ENCODE peak calls at places on chromosomes 16 and 17, in four cellular contexts. One of them, this sample, is unnamed. For H3K4me1, the result is how much of the 10 kb centered on the place peaks cover.

GRCh38 chr16:66569131-66569530 is 2.9 kb downstream of the CMTM1 start:
- DNase-seq in hepatocyte: no peak
- DNase-seq in tibial artery: no peak
- DNase-seq in left lung: no peak
- DNase-seq in this sample: no peak

GRCh38 chr17:30590086-30590485 is 112.9 kb downstream of the GOSR1 start:
- DNase-seq in hepatocyte: no peak
- DNase-seq in tibial artery: no peak
- DNase-seq in left lung: no peak
- DNase-seq in this sample: no peak

GRCh38 chr17:49439673-49440571 is 25.2 kb upstream of the PHB1 start:
- DNase-seq in hepatocyte: no peak
- DNase-seq in tibial artery: no peak
- DNase-seq in left lung: no peak
- DNase-seq in this sample: no peak

GRCh38 chr17:8753976-8754440 is 4.3 kb downstream of the SPDYE4 start:
- DNase-seq in hepatocyte: peak
- DNase-seq in tibial artery: no peak
- DNase-seq in left lung: no peak
- DNase-seq in this sample: peak

GRCh38 chr17:32516450-32516849 is 29.7 kb downstream of the CDK5R1 start:
- DNase-seq in hepatocyte: no peak
- DNase-seq in tibial artery: no peak
- DNase-seq in left lung: no peak
- DNase-seq in this sample: no peak

GRCh38 chr16:67017451-67017750 is 11.5 kb upstream of the CBFB start:
- DNase-seq in hepatocyte: no peak
- DNase-seq in tibial artery: no peak
- DNase-seq in left lung: no peak
- DNase-seq in this sample: no peak

GRCh38 chr17:45224671-45225050 is 3.0 kb downstream of the FMNL1 start:
- DNase-seq in hepatocyte: no peak
- DNase-seq in tibial artery: no peak
- DNase-seq in left lung: peak
- DNase-seq in this sample: no peak

GRCh38 chr16:81429045-81429521 is 15.5 kb upstream of the CMIP start:
- DNase-seq in hepatocyte: no peak
- DNase-seq in tibial artery: no peak
- DNase-seq in left lung: no peak
- DNase-seq in this sample: peak

GRCh38 chr17:183021-183420 is 1.6 kb upstream of the DOC2B start:
- DNase-seq in hepatocyte: no peak
- DNase-seq in tibial artery: no peak
- DNase-seq in left lung: no peak
- DNase-seq in this sample: no peak

GRCh38 chr17:57463103-57463885 is 207.0 kb downstream of the MSI2 start:
- DNase-seq in hepatocyte: no peak
- DNase-seq in tibial artery: no peak
- DNase-seq in left lung: no peak
- DNase-seq in this sample: no peak

GRCh38 chr17:70871180-70871818 is 702.0 kb downstream of the KCNJ2 start:
- DNase-seq in hepatocyte: no peak
- DNase-seq in tibial artery: no peak
- DNase-seq in left lung: no peak
- DNase-seq in this sample: no peak

GRCh38 chr17:72978593-72979218 is 113.8 kb downstream of the SLC39A11 start:
- DNase-seq in hepatocyte: no peak
- DNase-seq in tibial artery: no peak
- DNase-seq in left lung: no peak
- DNase-seq in this sample: no peak

GRCh38 chr16:11430601-11431317 is 85.5 kb downstream of the RMI2 start:
- DNase-seq in hepatocyte: no peak
- DNase-seq in tibial artery: no peak
- DNase-seq in left lung: peak
- DNase-seq in this sample: no peak

GRCh38 chr16:20971420-20971819 is 70.8 kb downstream of the LYRM1 start:
- DNase-seq in hepatocyte: no peak
- DNase-seq in tibial artery: no peak
- DNase-seq in left lung: no peak
- DNase-seq in this sample: no peak

GRCh38 chr17:44077595-44077909 is 7.0 kb downstream of the G6PC3 start:
- DNase-seq in hepatocyte: no peak
- DNase-seq in tibial artery: no peak
- DNase-seq in left lung: no peak
- DNase-seq in this sample: no peak

GRCh38 chr17:39927928-39928867 is 666 bp downstream of the LRRC3C start:
- DNase-seq in hepatocyte: peak
- DNase-seq in tibial artery: peak
- DNase-seq in left lung: peak
- DNase-seq in this sample: peak

GRCh38 chr16:22314661-22315626 is 17.7 kb downstream of the POLR3E start:
- DNase-seq in hepatocyte: no peak
- DNase-seq in tibial artery: no peak
- DNase-seq in left lung: no peak
- DNase-seq in this sample: no peak

GRCh38 chr16:54353097-54353496 is 66.5 kb upstream of the IRX3 start:
- DNase-seq in hepatocyte: no peak
- DNase-seq in tibial artery: no peak
- DNase-seq in left lung: no peak
- DNase-seq in this sample: no peak

GRCh38 chr16:23683487-23683886 is 4.8 kb downstream of the PLK1 start:
- DNase-seq in hepatocyte: no peak
- DNase-seq in tibial artery: no peak
- DNase-seq in left lung: no peak
- DNase-seq in this sample: no peak

GRCh38 chr16:12773216-12773615 is 30.5 kb downstream of the CPPED1 start:
- DNase-seq in hepatocyte: no peak
- DNase-seq in tibial artery: no peak
- DNase-seq in left lung: no peak
- DNase-seq in this sample: no peak

GRCh38 chr16:83305092-83305491 is 502.7 kb upstream of the HSBP1 start:
- DNase-seq in hepatocyte: no peak
- DNase-seq in tibial artery: no peak
- DNase-seq in left lung: no peak
- DNase-seq in this sample: no peak

GRCh38 chr17:82978765-82979349 is 100.6 kb upstream of the METRNL start:
- DNase-seq in hepatocyte: no peak
- DNase-seq in tibial artery: no peak
- DNase-seq in left lung: no peak
- DNase-seq in this sample: no peak

GRCh38 chr16:17227278-17227677 is 243.5 kb downstream of the XYLT1 start:
- DNase-seq in hepatocyte: peak
- DNase-seq in tibial artery: no peak
- DNase-seq in left lung: no peak
- DNase-seq in this sample: peak

GRCh38 chr17:68383443-68384321 is 73.6 kb downstream of the WIPI1 start:
- DNase-seq in hepatocyte: peak
- DNase-seq in tibial artery: no peak
- DNase-seq in left lung: no peak
- DNase-seq in this sample: peak

GRCh38 chr16:19808061-19808621 is 76.5 kb downstream of the GPRC5B start:
- DNase-seq in hepatocyte: peak
- DNase-seq in tibial artery: no peak
- DNase-seq in left lung: no peak
- DNase-seq in this sample: no peak

GRCh38 chr16:49528035-49528434 is 154.4 kb downstream of the C16orf78 start:
- DNase-seq in hepatocyte: peak
- DNase-seq in tibial artery: no peak
- DNase-seq in left lung: no peak
- DNase-seq in this sample: no peak

GRCh38 chr17:28746611-28747045 is 2.8 kb downstream of the TRAF4 start:
- DNase-seq in hepatocyte: peak
- DNase-seq in tibial artery: no peak
- DNase-seq in left lung: peak
- DNase-seq in this sample: peak

GRCh38 chr17:28747046-28747691 is 3.4 kb downstream of the TRAF4 start:
- DNase-seq in hepatocyte: peak
- DNase-seq in tibial artery: peak
- DNase-seq in left lung: peak
- DNase-seq in this sample: peak

GRCh38 chr17:28744802-28745051 is 916 bp downstream of the TRAF4 start:
- DNase-seq in hepatocyte: no peak
- DNase-seq in tibial artery: no peak
- DNase-seq in left lung: no peak
- DNase-seq in this sample: no peak

GRCh38 chr17:28745052-28745776 is 1.4 kb downstream of the TRAF4 start:
- DNase-seq in hepatocyte: peak
- DNase-seq in tibial artery: peak
- DNase-seq in left lung: peak
- DNase-seq in this sample: peak

GRCh38 chr17:28745777-28746473 is 2.1 kb downstream of the TRAF4 start:
- DNase-seq in hepatocyte: no peak
- DNase-seq in tibial artery: no peak
- DNase-seq in left lung: peak
- DNase-seq in this sample: no peak
- H3K4me1 ChIP-seq in hepatocyte: under half
- H3K4me1 ChIP-seq in tibial artery: under half
- H3K4me1 ChIP-seq in left lung: half or more
- H3K4me1 ChIP-seq in this sample: under half

DNA sequence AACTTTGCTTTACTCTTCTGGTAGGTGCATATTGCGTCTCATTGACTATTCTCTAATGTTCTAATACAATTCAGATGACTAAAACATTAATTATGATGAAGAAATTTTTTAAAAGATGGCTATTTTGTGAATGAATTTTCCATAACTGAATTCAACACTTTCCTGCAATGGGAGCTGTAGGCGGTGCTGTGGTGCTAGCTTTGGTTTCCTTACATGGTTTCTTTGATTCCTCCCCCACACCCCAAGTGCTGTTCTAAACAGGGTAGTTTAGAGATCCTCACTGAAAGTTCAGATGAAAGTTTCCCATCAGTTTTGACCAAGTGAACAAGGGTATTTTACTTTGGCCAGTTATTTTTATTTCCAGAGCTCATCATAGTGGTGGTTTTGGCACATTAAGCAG is 26.0 kb upstream of the MRC2 start:
- DNase-seq in hepatocyte: no peak
- DNase-seq in tibial artery: no peak
- DNase-seq in left lung: no peak
- DNase-seq in this sample: no peak
- TF ChIP-seq CTCF in hepatocyte: no peak
- TF ChIP-seq CTCF in tibial artery: no peak
- TF ChIP-seq CTCF in left lung: no peak
- TF ChIP-seq CTCF in this sample: no peak

DNA sequence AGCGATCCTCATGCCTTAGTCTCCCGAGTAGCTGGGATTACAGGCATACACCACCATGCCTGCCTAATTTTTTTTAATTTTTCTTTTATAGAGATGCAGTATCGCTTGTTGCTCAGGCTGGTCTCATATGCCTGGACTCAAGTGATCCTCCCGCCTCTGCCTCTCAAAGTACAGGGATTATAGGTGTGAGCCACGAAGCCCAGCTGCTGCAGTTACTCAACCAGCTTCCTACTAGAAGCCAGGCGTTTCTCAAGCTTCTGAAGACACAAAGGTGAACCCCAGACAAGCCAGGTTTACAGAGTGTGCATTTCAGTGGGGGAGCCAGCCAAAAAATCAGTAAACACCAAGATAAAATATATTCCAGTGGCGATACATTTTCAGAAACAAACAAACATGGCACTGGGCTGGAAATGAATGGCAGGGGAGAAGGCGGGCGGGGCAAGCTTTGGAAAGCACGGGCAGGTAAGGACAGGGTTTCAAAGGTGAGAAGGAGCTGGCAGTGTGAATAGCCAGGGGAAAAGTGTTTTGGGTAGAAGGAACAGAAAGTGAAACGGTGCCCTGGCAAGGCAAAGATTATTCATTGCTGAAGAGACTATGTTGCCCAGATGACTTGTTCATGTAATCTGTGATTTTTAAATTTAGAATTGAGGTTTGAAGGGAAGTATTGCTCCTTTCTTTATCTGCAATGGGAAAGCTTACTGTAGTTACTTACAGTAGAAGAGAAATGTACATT is 471.1 kb downstream of the WWOX start:
- DNase-seq in hepatocyte: no peak
- DNase-seq in tibial artery: no peak
- DNase-seq in left lung: no peak
- DNase-seq in this sample: no peak
- H3K4me3 ChIP-seq in hepatocyte: no peak
- H3K4me3 ChIP-seq in tibial artery: no peak
- H3K4me3 ChIP-seq in left lung: no peak
- H3K4me3 ChIP-seq in this sample: no peak

DNA sequence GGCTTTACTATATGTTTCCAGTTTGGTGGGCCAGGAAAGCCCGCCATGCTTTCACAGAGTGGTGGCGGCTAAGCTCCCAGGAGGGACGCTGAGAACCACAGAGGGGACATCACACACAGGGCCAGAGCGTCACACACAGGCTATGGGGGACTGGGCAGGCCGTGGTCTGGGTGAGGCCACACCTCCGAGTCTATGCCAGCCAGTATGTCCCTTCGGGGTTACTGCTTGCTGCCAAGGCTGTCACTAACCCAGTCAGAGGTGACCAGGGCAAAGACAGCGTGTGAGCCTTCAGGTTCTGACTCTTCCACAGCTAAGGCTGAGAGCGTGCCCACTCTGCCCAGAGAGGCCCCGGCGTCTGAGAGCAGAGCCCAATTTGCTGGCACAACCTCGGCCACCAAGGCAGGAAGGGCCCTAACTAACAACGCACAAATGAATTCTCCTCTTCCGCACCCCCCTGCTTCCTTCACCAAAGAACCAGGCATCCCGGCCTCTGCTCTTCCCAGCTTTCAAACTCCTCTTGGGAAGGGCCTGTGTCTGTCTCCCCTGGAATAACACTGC is 2.9 kb downstream of the PLD6 start:
- DNase-seq in hepatocyte: no peak
- DNase-seq in tibial artery: no peak
- DNase-seq in left lung: peak
- DNase-seq in this sample: no peak
- H3K4me1 ChIP-seq in hepatocyte: under half
- H3K4me1 ChIP-seq in tibial artery: under half
- H3K4me1 ChIP-seq in left lung: under half
- H3K4me1 ChIP-seq in this sample: under half

GRCh38 chr17:28366605-28367004 is 1.6 kb upstream of the SEBOX start:
- DNase-seq in hepatocyte: no peak
- DNase-seq in tibial artery: no peak
- DNase-seq in left lung: no peak
- DNase-seq in this sample: no peak
- TF ChIP-seq CTCF in hepatocyte: no peak
- TF ChIP-seq CTCF in tibial artery: no peak
- TF ChIP-seq CTCF in left lung: no peak
- TF ChIP-seq CTCF in this sample: peak

GRCh38 chr17:80262291-80262690 is 1.6 kb downstream of the RNF213 start:
- DNase-seq in hepatocyte: no peak
- DNase-seq in tibial artery: no peak
- DNase-seq in left lung: no peak
- DNase-seq in this sample: no peak
- H3K4me3 ChIP-seq in hepatocyte: no peak
- H3K4me3 ChIP-seq in tibial artery: peak
- H3K4me3 ChIP-seq in left lung: peak
- H3K4me3 ChIP-seq in this sample: no peak

DNA sequence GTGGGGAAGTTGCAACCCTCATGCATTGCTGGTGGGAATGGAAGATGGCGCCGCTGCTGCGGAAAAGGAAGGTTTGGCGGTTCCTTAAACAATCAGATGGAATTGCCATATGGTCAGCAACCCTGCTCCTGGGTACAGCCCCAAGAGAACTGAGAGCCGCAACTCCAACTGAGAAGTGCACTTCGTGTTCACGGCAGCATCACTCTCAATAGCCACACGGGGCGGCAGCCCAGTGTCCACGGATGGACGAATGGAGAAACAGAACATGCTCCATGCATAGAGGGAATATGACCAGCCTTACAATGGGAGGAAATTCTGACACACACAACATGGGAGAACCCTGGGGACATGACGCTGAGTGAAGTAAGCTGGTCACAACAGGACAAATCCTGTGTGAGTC is 193.3 kb downstream of the RBFOX3 start:
- DNase-seq in hepatocyte: no peak
- DNase-seq in tibial artery: no peak
- DNase-seq in left lung: no peak
- DNase-seq in this sample: no peak
- H3K4me1 ChIP-seq in hepatocyte: under half
- H3K4me1 ChIP-seq in tibial artery: under half
- H3K4me1 ChIP-seq in left lung: under half
- H3K4me1 ChIP-seq in this sample: under half

This sample was measured in Caco-2.